ENCODE peak calls at places on chromosomes 5 and 9, in eight cellular contexts. I is HAP-1, O is HTR-8/SVneo, A is lower leg skin, V is mucosa of gallbladder, C is B cell, G is NCI-H1105 treated with DMSO at 0.1 percent for 48 hours, N is COR-L47. F is an unnamed sample.

GRCh38 chr5:141879941-141880738 is 1.9 kb upstream of the PCDH1 start:
- DNase-seq in I (no peak), O (no peak), A (peak), V (no peak), C (no peak), G (no peak), N (no peak), F (no peak)

GRCh38 chr5:40716000-40716399 is 36.3 kb downstream of the PTGER4 start:
- DNase-seq in I (no peak), O (no peak), A (no peak), V (no peak), C (no peak), G (no peak), N (no peak), F (no peak)

GRCh38 chr9:123093141-123093540 is 59.7 kb downstream of the GPR21 start:
- DNase-seq in I (no peak), O (no peak), A (no peak), V (no peak), C (no peak), G (no peak), N (no peak), F (no peak)

GRCh38 chr9:21119093-21119770 is 22.4 kb downstream of the IFNW1 start:
- DNase-seq in I (no peak), O (no peak), A (no peak), V (no peak), C (no peak), G (no peak), N (no peak), F (no peak)

GRCh38 chr5:93601053-93601429 is 18.0 kb downstream of the NR2F1 start:
- DNase-seq in I (no peak), O (no peak), A (no peak), V (no peak), C (no peak), G (no peak), N (no peak), F (no peak)

GRCh38 chr5:172403822-172404221 is 50.5 kb downstream of the SH3PXD2B start:
- DNase-seq in I (no peak), O (no peak), A (no peak), V (peak), C (no peak), G (no peak), N (no peak), F (no peak)

GRCh38 chr5:109655841-109656240 is 33.9 kb upstream of the MAN2A1 start:
- DNase-seq in I (no peak), O (no peak), A (no peak), V (no peak), C (no peak), G (no peak), N (no peak), F (no peak)

GRCh38 chr9:69380811-69381210 is 55.8 kb downstream of the ENTREP1 start:
- DNase-seq in I (no peak), O (peak), A (no peak), V (no peak), C (no peak), G (no peak), N (no peak), F (no peak)

GRCh38 chr5:139492700-139493192 is 10.2 kb upstream of the STING1 start:
- DNase-seq in I (no peak), O (no peak), A (no peak), V (no peak), C (no peak), G (no peak), N (no peak), F (no peak)

GRCh38 chr5:135457424-135458071 is 5.4 kb upstream of the TIFAB start:
- DNase-seq in I (peak), O (peak), A (peak), V (peak), C (peak), G (peak), N (peak), F (no peak)

GRCh38 chr9:72139233-72139632 is 10.0 kb upstream of the GDA start:
- DNase-seq in I (no peak), O (no peak), A (no peak), V (no peak), C (no peak), G (no peak), N (no peak), F (no peak)

GRCh38 chr5:19855929-19856328 is 132.1 kb downstream of the CDH18 start:
- DNase-seq in I (no peak), O (no peak), A (no peak), V (no peak), C (no peak), G (peak), N (no peak), F (peak)

GRCh38 chr9:35725362-35725761 is 6.6 kb downstream of the TLN1 start:
- DNase-seq in I (no peak), O (no peak), A (no peak), V (no peak), C (no peak), G (no peak), N (no peak), F (no peak)

GRCh38 chr5:59209758-59210359 is 627.0 kb downstream of the RAB3C start:
- DNase-seq in I (no peak), O (no peak), A (no peak), V (no peak), C (no peak), G (peak), N (no peak), F (no peak)

GRCh38 chr9:105299190-105299854 is 54.9 kb downstream of the SLC44A1 start:
- DNase-seq in I (no peak), O (peak), A (no peak), V (peak), C (no peak), G (no peak), N (no peak), F (no peak)

GRCh38 chr9:130265431-130266235 is at the start of gene HMCN2:
- DNase-seq in I (no peak), O (no peak), A (peak), V (no peak), C (no peak), G (peak), N (no peak), F (no peak)

GRCh38 chr9:33184947-33185346 is 17.8 kb upstream of the B4GALT1 start:
- DNase-seq in I (no peak), O (no peak), A (no peak), V (no peak), C (no peak), G (no peak), N (no peak), F (no peak)

GRCh38 chr5:2566280-2566679 is 185.2 kb downstream of the IRX2 start:
- DNase-seq in I (no peak), O (no peak), A (no peak), V (no peak), C (no peak), G (no peak), N (no peak), F (no peak)

GRCh38 chr5:119743927-119744326 is 114.6 kb downstream of the FAM170A start:
- DNase-seq in I (peak), O (peak), A (no peak), V (no peak), C (peak), G (peak), N (peak), F (no peak)

GRCh38 chr5:150318613-150319483 is 16.1 kb upstream of the ARSI start:
- DNase-seq in I (no peak), O (no peak), A (no peak), V (no peak), C (no peak), G (no peak), N (no peak), F (no peak)

F was measured in NCI-H1092.